ENCODE peak calls at places on chromosomes 5 and 9, in ten cellular contexts. O, L, V, F, R, T, I, Z, W and S are unnamed samples.

GRCh38 chr9:117707561-117707960 is 3.4 kb downstream of the TLR4 start:
- DNase-seq in F (no peak), R (no peak), Z (no peak), I (no peak), T (no peak), W (no peak), O (no peak), V (no peak), L (no peak), S (no peak)

GRCh38 chr5:59786271-59786805 is 107.2 kb downstream of the PDE4D start:
- DNase-seq in F (no peak), V (no peak), W (no peak), O (no peak), L (no peak), T (no peak), R (no peak), I (peak; percentile 90), Z (peak; percentile 27), S (no peak)

GRCh38 chr9:79637180-79637925 is 65.6 kb downstream of the TLE4 start:
- DNase-seq in O (no peak), Z (peak; percentile 56), W (no peak), R (no peak), T (no peak), F (no peak), V (no peak), I (peak; percentile 49), L (no peak), S (no peak)

GRCh38 chr5:62589504-62589903 is 10.9 kb downstream of the LRRC70 start:
- DNase-seq in T (no peak), R (no peak), O (no peak), W (no peak), V (no peak), I (no peak), F (no peak), L (no peak), Z (no peak), S (no peak)

GRCh38 chr5:138944527-138945322 is 69.6 kb upstream of the LRRTM2 start:
- DNase-seq in W (no peak), O (no peak), V (no peak), R (no peak), L (no peak), T (peak; percentile 6), F (no peak), I (peak; percentile 58), Z (no peak), S (no peak)

GRCh38 chr5:3349704-3350565 is 245.7 kb upstream of the IRX1 start:
- DNase-seq in W (no peak), F (no peak), T (no peak), R (no peak), L (no peak), Z (no peak), I (no peak), O (no peak), V (no peak), S (peak; percentile 32)

GRCh38 chr9:127767909-127768331 is 10.5 kb downstream of the SH2D3C start:
- DNase-seq in F (no peak), T (no peak), O (no peak), V (peak; percentile 58), Z (peak; percentile 41), I (peak; percentile 29), L (no peak), W (no peak), R (no peak), S (no peak)

GRCh38 chr9:4490705-4491620 is 695 bp downstream of the SLC1A1 start:
- DNase-seq in V (no peak), F (no peak), L (no peak), O (no peak), T (peak; percentile 29), I (no peak), R (no peak), W (no peak), Z (no peak), S (no peak)

GRCh38 chr9:82531795-82532194 is 531.1 kb downstream of the RASEF start:
- DNase-seq in L (no peak), T (no peak), R (no peak), Z (no peak), I (no peak), O (no peak), W (no peak), V (no peak), F (no peak), S (no peak)

GRCh38 chr5:142846402-142846801 is 76.2 kb downstream of the ARHGAP26 start:
- DNase-seq in I (no peak), O (no peak), R (no peak), F (no peak), V (no peak), L (no peak), Z (no peak), T (no peak), W (no peak), S (no peak)

GRCh38 chr9:136225748-136226679 is 19.6 kb downstream of the QSOX2 start:
- DNase-seq in L (no peak), R (peak; percentile 90), O (peak; percentile 67), V (peak; percentile 53), T (peak; percentile 82), W (no peak), I (peak; percentile 10), F (peak; percentile 58), Z (peak; percentile 31), S (no peak)

GRCh38 chr9:5453673-5454072 is 3.3 kb downstream of the CD274 start:
- DNase-seq in T (no peak), L (no peak), O (no peak), F (no peak), I (no peak), R (no peak), Z (no peak), V (no peak), W (no peak), S (no peak)

GRCh38 chr9:74543145-74543544 is 46.0 kb downstream of the RORB start:
- DNase-seq in Z (no peak), O (no peak), V (no peak), I (no peak), W (no peak), R (no peak), T (no peak), F (no peak), L (no peak), S (no peak)

DNA sequence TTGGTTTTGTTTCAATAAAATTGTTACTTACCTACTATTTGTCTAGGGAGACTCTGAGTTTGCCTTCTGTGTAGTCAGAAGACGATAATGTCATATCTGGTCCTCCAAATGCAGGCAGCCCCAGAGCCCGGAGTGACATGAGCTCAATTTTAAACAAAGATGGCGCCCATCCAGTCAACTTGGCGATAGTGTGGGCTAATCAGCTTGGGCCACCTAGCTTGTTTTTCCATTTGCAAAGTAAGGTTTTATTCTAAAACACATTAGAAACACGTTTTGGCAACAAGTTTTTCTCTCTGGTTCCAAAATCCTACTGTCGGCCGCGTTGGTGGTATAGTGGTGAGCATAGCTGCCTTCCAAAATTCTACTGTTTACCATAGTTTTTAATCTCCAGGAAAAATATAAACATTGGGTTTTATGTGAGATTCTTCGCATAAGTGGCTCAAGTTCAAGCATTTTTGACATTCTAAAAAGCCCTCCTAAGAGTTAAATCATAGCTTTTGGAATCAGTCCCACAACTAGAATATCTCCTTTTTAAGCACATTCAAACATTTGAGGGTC is 13.2 kb downstream of the TSC1 start:
- DNase-seq in T (no peak), R (no peak), W (no peak), Z (peak; percentile 41), I (peak; percentile 29), O (no peak), V (no peak), F (no peak), L (no peak), S (no peak)
- H3K27ac ChIP-seq in T (no peak overlapping the region), R (no peak overlapping the region), W (no peak overlapping the region), Z (peak overlapping the region; percentile 97), I (no peak overlapping the region), O (no peak overlapping the region), V (no peak overlapping the region), F (no peak overlapping the region), L (no peak overlapping the region), S (no peak overlapping the region)

GRCh38 chr9:12698293-12698692 is 5.1 kb downstream of the TYRP1 start:
- DNase-seq in L (no peak), R (no peak), V (no peak), W (no peak), T (no peak), I (peak; percentile 85), O (no peak), Z (peak; percentile 76), F (no peak), S (no peak)

GRCh38 chr9:12697719-12698118 is 4.5 kb downstream of the TYRP1 start:
- DNase-seq in W (no peak), F (no peak), I (peak; percentile 33), Z (no peak), O (no peak), V (no peak), R (no peak), T (no peak), L (no peak), S (no peak)

GRCh38 chr9:12696931-12697622 is 3.9 kb downstream of the TYRP1 start:
- DNase-seq in W (no peak), L (no peak), F (no peak), T (no peak), V (no peak), Z (no peak), I (peak; percentile 76), O (no peak), R (no peak), S (no peak)

GRCh38 chr9:12698986-12699385 is 5.8 kb downstream of the TYRP1 start:
- DNase-seq in W (no peak), R (no peak), F (no peak), V (no peak), O (no peak), Z (no peak), I (no peak), T (no peak), L (no peak), S (no peak)

GRCh38 chr9:12699529-12699928 is 6.3 kb downstream of the TYRP1 start:
- DNase-seq in W (no peak), L (no peak), I (peak; percentile 33), R (no peak), F (no peak), Z (peak; percentile 32), V (no peak), T (no peak), O (no peak), S (no peak)
- TF ChIP-seq CTCF in W (no peak), L (no peak), I (peak; percentile 45), R (no peak), F (no peak), Z (peak; percentile 46), V (no peak), T (no peak), O (no peak), S (no peak)

GRCh38 chr5:163506726-163507125 is 1.3 kb downstream of the MAT2B start:
- DNase-seq in I (peak; percentile 64), T (no peak), W (no peak), O (no peak), F (no peak), R (no peak), L (no peak), V (no peak), Z (peak; percentile 67), S (no peak)
- H3K4me1 ChIP-seq in I (peaks cover 35% of the 10 kb centered on the region), T (peaks cover 50% of the 10 kb centered on the region), W (peaks cover 47% of the 10 kb centered on the region), O (peaks cover 58% of the 10 kb centered on the region), F (peaks cover 33% of the 10 kb centered on the region), R (peaks cover 45% of the 10 kb centered on the region), L (peaks cover 7% of the 10 kb centered on the region), V (peaks cover 69% of the 10 kb centered on the region), Z (peaks cover 2% of the 10 kb centered on the region), S (peaks cover 49% of the 10 kb centered on the region)

DNA sequence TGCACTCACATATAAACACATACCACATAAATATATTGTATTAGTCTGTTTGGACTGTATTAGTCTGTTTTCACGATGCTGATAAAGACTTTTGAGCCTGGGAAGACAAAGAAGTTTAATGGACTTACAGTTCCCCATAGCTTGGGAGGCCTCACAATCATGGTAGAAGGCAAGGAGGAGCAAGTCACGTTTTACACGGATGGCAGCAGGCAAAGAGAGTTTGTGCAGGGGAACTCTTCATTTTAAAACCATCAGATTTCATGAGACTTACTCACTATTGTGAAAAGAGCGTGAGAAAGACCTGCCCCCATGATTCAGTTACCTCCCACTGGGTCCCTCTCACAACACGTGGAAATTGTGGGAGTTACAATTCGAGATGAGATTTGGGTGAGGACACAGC is 133.4 kb downstream of the FER start:
- DNase-seq in F (no peak), Z (no peak), L (no peak), W (no peak), I (no peak), O (no peak), T (no peak), R (no peak), V (no peak), S (no peak)
- H3K27ac ChIP-seq in F (no peak overlapping the region), Z (no peak overlapping the region), L (no peak overlapping the region), W (no peak overlapping the region), I (no peak overlapping the region), O (no peak overlapping the region), T (no peak overlapping the region), R (no peak overlapping the region), V (no peak overlapping the region), S (no peak overlapping the region)